ENCODE peak calls at places on chromosomes 5 and 9, in eight cellular contexts. One of them, this sample, is unnamed.
A peak's percentile ranks its signal among the peaks of the same experiment; 100 is the strongest.

GRCh38 chr9:98465799-98466198 is 210.3 kb upstream of the TBC1D2 start:
- DNase-seq in AG04450: no peak
- DNase-seq in ecto neural progenitor cell: no peak
- DNase-seq in stimulated activated CD4-positive, alpha-beta T cell treated with anti-CD3 and anti-CD28 coated beads, TNF-alpha, amount 100 ng/mL, for 1 hour: no peak
- DNase-seq in cardiac fibroblast: no peak
- DNase-seq in dorsolateral prefrontal cortex: no peak
- DNase-seq in mesenchymal stem cell: no peak
- DNase-seq in mesendoderm: no peak
- DNase-seq in this sample: no peak

GRCh38 chr5:77367733-77368132 is 124.4 kb downstream of the WDR41 start:
- DNase-seq in AG04450: no peak
- DNase-seq in ecto neural progenitor cell: no peak
- DNase-seq in stimulated activated CD4-positive, alpha-beta T cell treated with anti-CD3 and anti-CD28 coated beads, TNF-alpha, amount 100 ng/mL, for 1 hour: no peak
- DNase-seq in cardiac fibroblast: peak; percentile 55
- DNase-seq in dorsolateral prefrontal cortex: no peak
- DNase-seq in mesenchymal stem cell: peak; percentile 43
- DNase-seq in mesendoderm: peak; percentile 23
- DNase-seq in this sample: no peak

GRCh38 chr9:36980148-36980974 is 53.7 kb downstream of the PAX5 start:
- DNase-seq in AG04450: no peak
- DNase-seq in ecto neural progenitor cell: peak; percentile 80
- DNase-seq in stimulated activated CD4-positive, alpha-beta T cell treated with anti-CD3 and anti-CD28 coated beads, TNF-alpha, amount 100 ng/mL, for 1 hour: no peak
- DNase-seq in cardiac fibroblast: no peak
- DNase-seq in dorsolateral prefrontal cortex: no peak
- DNase-seq in mesenchymal stem cell: no peak
- DNase-seq in mesendoderm: peak; percentile 79
- DNase-seq in this sample: peak; percentile 48

GRCh38 chr5:149166591-149167100 is 25.4 kb downstream of the ABLIM3 start:
- DNase-seq in AG04450: no peak
- DNase-seq in ecto neural progenitor cell: no peak
- DNase-seq in stimulated activated CD4-positive, alpha-beta T cell treated with anti-CD3 and anti-CD28 coated beads, TNF-alpha, amount 100 ng/mL, for 1 hour: no peak
- DNase-seq in cardiac fibroblast: peak; percentile 38
- DNase-seq in dorsolateral prefrontal cortex: no peak
- DNase-seq in mesenchymal stem cell: no peak
- DNase-seq in mesendoderm: no peak
- DNase-seq in this sample: no peak

GRCh38 chr5:37954561-37954960 is 114.7 kb upstream of the GDNF start:
- DNase-seq in AG04450: no peak
- DNase-seq in ecto neural progenitor cell: no peak
- DNase-seq in stimulated activated CD4-positive, alpha-beta T cell treated with anti-CD3 and anti-CD28 coated beads, TNF-alpha, amount 100 ng/mL, for 1 hour: no peak
- DNase-seq in cardiac fibroblast: no peak
- DNase-seq in dorsolateral prefrontal cortex: no peak
- DNase-seq in mesenchymal stem cell: no peak
- DNase-seq in mesendoderm: no peak
- DNase-seq in this sample: no peak

GRCh38 chr5:9316041-9316440 is 229.8 kb downstream of the SEMA5A start:
- DNase-seq in AG04450: no peak
- DNase-seq in ecto neural progenitor cell: no peak
- DNase-seq in stimulated activated CD4-positive, alpha-beta T cell treated with anti-CD3 and anti-CD28 coated beads, TNF-alpha, amount 100 ng/mL, for 1 hour: no peak
- DNase-seq in cardiac fibroblast: no peak
- DNase-seq in dorsolateral prefrontal cortex: no peak
- DNase-seq in mesenchymal stem cell: no peak
- DNase-seq in mesendoderm: no peak
- DNase-seq in this sample: no peak

GRCh38 chr9:7237473-7238243 is 479.9 kb downstream of the KDM4C start:
- DNase-seq in AG04450: no peak
- DNase-seq in ecto neural progenitor cell: no peak
- DNase-seq in stimulated activated CD4-positive, alpha-beta T cell treated with anti-CD3 and anti-CD28 coated beads, TNF-alpha, amount 100 ng/mL, for 1 hour: no peak
- DNase-seq in cardiac fibroblast: peak; percentile 77
- DNase-seq in dorsolateral prefrontal cortex: no peak
- DNase-seq in mesenchymal stem cell: peak; percentile 26
- DNase-seq in mesendoderm: no peak
- DNase-seq in this sample: peak; percentile 68

GRCh38 chr9:22244141-22245011 is 202.2 kb upstream of the DMRTA1 start:
- DNase-seq in AG04450: no peak
- DNase-seq in ecto neural progenitor cell: no peak
- DNase-seq in stimulated activated CD4-positive, alpha-beta T cell treated with anti-CD3 and anti-CD28 coated beads, TNF-alpha, amount 100 ng/mL, for 1 hour: no peak
- DNase-seq in cardiac fibroblast: peak; percentile 81
- DNase-seq in dorsolateral prefrontal cortex: no peak
- DNase-seq in mesenchymal stem cell: peak; percentile 80
- DNase-seq in mesendoderm: peak; percentile 69
- DNase-seq in this sample: peak; percentile 9

GRCh38 chr5:59542841-59543825 is 350.4 kb downstream of the PDE4D start:
- DNase-seq in AG04450: no peak
- DNase-seq in ecto neural progenitor cell: no peak
- DNase-seq in stimulated activated CD4-positive, alpha-beta T cell treated with anti-CD3 and anti-CD28 coated beads, TNF-alpha, amount 100 ng/mL, for 1 hour: no peak
- DNase-seq in cardiac fibroblast: peak; percentile 48
- DNase-seq in dorsolateral prefrontal cortex: no peak
- DNase-seq in mesenchymal stem cell: peak; percentile 88
- DNase-seq in mesendoderm: no peak
- DNase-seq in this sample: no peak

GRCh38 chr5:96726802-96727201 is 64.6 kb downstream of the CAST start:
- DNase-seq in AG04450: no peak
- DNase-seq in ecto neural progenitor cell: no peak
- DNase-seq in stimulated activated CD4-positive, alpha-beta T cell treated with anti-CD3 and anti-CD28 coated beads, TNF-alpha, amount 100 ng/mL, for 1 hour: no peak
- DNase-seq in cardiac fibroblast: no peak
- DNase-seq in dorsolateral prefrontal cortex: no peak
- DNase-seq in mesenchymal stem cell: no peak
- DNase-seq in mesendoderm: peak; percentile 66
- DNase-seq in this sample: peak; percentile 72

GRCh38 chr9:123686131-123686848 is 243.6 kb downstream of the DENND1A start:
- DNase-seq in AG04450: no peak
- DNase-seq in ecto neural progenitor cell: no peak
- DNase-seq in stimulated activated CD4-positive, alpha-beta T cell treated with anti-CD3 and anti-CD28 coated beads, TNF-alpha, amount 100 ng/mL, for 1 hour: no peak
- DNase-seq in cardiac fibroblast: peak; percentile 62
- DNase-seq in dorsolateral prefrontal cortex: no peak
- DNase-seq in mesenchymal stem cell: no peak
- DNase-seq in mesendoderm: no peak
- DNase-seq in this sample: no peak

GRCh38 chr5:169029087-169029486 is 271.9 kb downstream of the SLIT3 start:
- DNase-seq in AG04450: no peak
- DNase-seq in ecto neural progenitor cell: no peak
- DNase-seq in stimulated activated CD4-positive, alpha-beta T cell treated with anti-CD3 and anti-CD28 coated beads, TNF-alpha, amount 100 ng/mL, for 1 hour: no peak
- DNase-seq in cardiac fibroblast: no peak
- DNase-seq in dorsolateral prefrontal cortex: no peak
- DNase-seq in mesenchymal stem cell: no peak
- DNase-seq in mesendoderm: no peak
- DNase-seq in this sample: no peak

GRCh38 chr9:35795701-35796100 is 4.3 kb downstream of the NPR2 start:
- DNase-seq in AG04450: no peak
- DNase-seq in ecto neural progenitor cell: no peak
- DNase-seq in stimulated activated CD4-positive, alpha-beta T cell treated with anti-CD3 and anti-CD28 coated beads, TNF-alpha, amount 100 ng/mL, for 1 hour: no peak
- DNase-seq in cardiac fibroblast: no peak
- DNase-seq in dorsolateral prefrontal cortex: no peak
- DNase-seq in mesenchymal stem cell: no peak
- DNase-seq in mesendoderm: no peak
- DNase-seq in this sample: no peak

GRCh38 chr9:123119566-123119965 is 86.1 kb downstream of the GPR21 start:
- DNase-seq in AG04450: no peak
- DNase-seq in ecto neural progenitor cell: no peak
- DNase-seq in stimulated activated CD4-positive, alpha-beta T cell treated with anti-CD3 and anti-CD28 coated beads, TNF-alpha, amount 100 ng/mL, for 1 hour: no peak
- DNase-seq in cardiac fibroblast: peak; percentile 27
- DNase-seq in dorsolateral prefrontal cortex: no peak
- DNase-seq in mesenchymal stem cell: no peak
- DNase-seq in mesendoderm: no peak
- DNase-seq in this sample: no peak

GRCh38 chr5:164013077-164013670 is 507.8 kb downstream of the MAT2B start:
- DNase-seq in AG04450: peak; percentile 57
- DNase-seq in ecto neural progenitor cell: peak; percentile 66
- DNase-seq in stimulated activated CD4-positive, alpha-beta T cell treated with anti-CD3 and anti-CD28 coated beads, TNF-alpha, amount 100 ng/mL, for 1 hour: no peak
- DNase-seq in cardiac fibroblast: peak; percentile 91
- DNase-seq in dorsolateral prefrontal cortex: no peak
- DNase-seq in mesenchymal stem cell: peak; percentile 77
- DNase-seq in mesendoderm: peak; percentile 79
- DNase-seq in this sample: peak; percentile 36

GRCh38 chr5:64680289-64680688 is 10.0 kb upstream of the SHISAL2B start:
- DNase-seq in AG04450: no peak
- DNase-seq in ecto neural progenitor cell: no peak
- DNase-seq in stimulated activated CD4-positive, alpha-beta T cell treated with anti-CD3 and anti-CD28 coated beads, TNF-alpha, amount 100 ng/mL, for 1 hour: no peak
- DNase-seq in cardiac fibroblast: no peak
- DNase-seq in dorsolateral prefrontal cortex: no peak
- DNase-seq in mesenchymal stem cell: peak; percentile 3
- DNase-seq in mesendoderm: peak; percentile 83
- DNase-seq in this sample: no peak

GRCh38 chr9:135978650-135979461 is 17.7 kb upstream of the UBAC1 start:
- DNase-seq in AG04450: no peak
- DNase-seq in ecto neural progenitor cell: no peak
- DNase-seq in stimulated activated CD4-positive, alpha-beta T cell treated with anti-CD3 and anti-CD28 coated beads, TNF-alpha, amount 100 ng/mL, for 1 hour: no peak
- DNase-seq in cardiac fibroblast: no peak
- DNase-seq in dorsolateral prefrontal cortex: no peak
- DNase-seq in mesenchymal stem cell: no peak
- DNase-seq in mesendoderm: no peak
- DNase-seq in this sample: no peak

GRCh38 chr9:91134608-91135007 is 227.1 kb downstream of the AUH start:
- DNase-seq in AG04450: no peak
- DNase-seq in ecto neural progenitor cell: no peak
- DNase-seq in stimulated activated CD4-positive, alpha-beta T cell treated with anti-CD3 and anti-CD28 coated beads, TNF-alpha, amount 100 ng/mL, for 1 hour: no peak
- DNase-seq in cardiac fibroblast: no peak
- DNase-seq in dorsolateral prefrontal cortex: no peak
- DNase-seq in mesenchymal stem cell: no peak
- DNase-seq in mesendoderm: no peak
- DNase-seq in this sample: no peak

GRCh38 chr9:90903731-90904422 is 102.3 kb downstream of the SYK start:
- DNase-seq in AG04450: no peak
- DNase-seq in ecto neural progenitor cell: no peak
- DNase-seq in stimulated activated CD4-positive, alpha-beta T cell treated with anti-CD3 and anti-CD28 coated beads, TNF-alpha, amount 100 ng/mL, for 1 hour: no peak
- DNase-seq in cardiac fibroblast: no peak
- DNase-seq in dorsolateral prefrontal cortex: no peak
- DNase-seq in mesenchymal stem cell: no peak
- DNase-seq in mesendoderm: no peak
- DNase-seq in this sample: no peak

GRCh38 chr5:147393866-147394265 is 116.0 kb downstream of the DPYSL3 start:
- DNase-seq in AG04450: no peak
- DNase-seq in ecto neural progenitor cell: no peak
- DNase-seq in stimulated activated CD4-positive, alpha-beta T cell treated with anti-CD3 and anti-CD28 coated beads, TNF-alpha, amount 100 ng/mL, for 1 hour: no peak
- DNase-seq in cardiac fibroblast: no peak
- DNase-seq in dorsolateral prefrontal cortex: no peak
- DNase-seq in mesenchymal stem cell: no peak
- DNase-seq in mesendoderm: peak; percentile 46
- DNase-seq in this sample: no peak

GRCh38 chr5:101829255-101829654 is 466.8 kb downstream of the SLCO4C1 start:
- DNase-seq in AG04450: no peak
- DNase-seq in ecto neural progenitor cell: no peak
- DNase-seq in stimulated activated CD4-positive, alpha-beta T cell treated with anti-CD3 and anti-CD28 coated beads, TNF-alpha, amount 100 ng/mL, for 1 hour: no peak
- DNase-seq in cardiac fibroblast: no peak
- DNase-seq in dorsolateral prefrontal cortex: no peak
- DNase-seq in mesenchymal stem cell: no peak
- DNase-seq in mesendoderm: no peak
- DNase-seq in this sample: no peak

GRCh38 chr5:112174959-112175594 is 244.0 kb downstream of the EPB41L4A start:
- DNase-seq in AG04450: no peak
- DNase-seq in ecto neural progenitor cell: no peak
- DNase-seq in stimulated activated CD4-positive, alpha-beta T cell treated with anti-CD3 and anti-CD28 coated beads, TNF-alpha, amount 100 ng/mL, for 1 hour: no peak
- DNase-seq in cardiac fibroblast: peak; percentile 70
- DNase-seq in dorsolateral prefrontal cortex: no peak
- DNase-seq in mesenchymal stem cell: peak; percentile 43
- DNase-seq in mesendoderm: peak; percentile 72
- DNase-seq in this sample: no peak

GRCh38 chr5:137415231-137415681 is 83.9 kb downstream of the SPOCK1 start:
- DNase-seq in AG04450: no peak
- DNase-seq in ecto neural progenitor cell: no peak
- DNase-seq in stimulated activated CD4-positive, alpha-beta T cell treated with anti-CD3 and anti-CD28 coated beads, TNF-alpha, amount 100 ng/mL, for 1 hour: no peak
- DNase-seq in cardiac fibroblast: peak; percentile 88
- DNase-seq in dorsolateral prefrontal cortex: no peak
- DNase-seq in mesenchymal stem cell: no peak
- DNase-seq in mesendoderm: no peak
- DNase-seq in this sample: no peak

GRCh38 chr9:129823163-129823933 is 588 bp downstream of the TOR1A start:
- DNase-seq in AG04450: no peak
- DNase-seq in ecto neural progenitor cell: peak; percentile 54
- DNase-seq in stimulated activated CD4-positive, alpha-beta T cell treated with anti-CD3 and anti-CD28 coated beads, TNF-alpha, amount 100 ng/mL, for 1 hour: no peak
- DNase-seq in cardiac fibroblast: peak; percentile 43
- DNase-seq in dorsolateral prefrontal cortex: no peak
- DNase-seq in mesenchymal stem cell: peak; percentile 46
- DNase-seq in mesendoderm: peak; percentile 77
- DNase-seq in this sample: no peak

GRCh38 chr5:143887302-143887638 is 75.3 kb downstream of the HMHB1 start:
- DNase-seq in AG04450: no peak
- DNase-seq in ecto neural progenitor cell: no peak
- DNase-seq in stimulated activated CD4-positive, alpha-beta T cell treated with anti-CD3 and anti-CD28 coated beads, TNF-alpha, amount 100 ng/mL, for 1 hour: no peak
- DNase-seq in cardiac fibroblast: peak; percentile 56
- DNase-seq in dorsolateral prefrontal cortex: no peak
- DNase-seq in mesenchymal stem cell: peak; percentile 53
- DNase-seq in mesendoderm: no peak
- DNase-seq in this sample: no peak

GRCh38 chr9:80259079-80259478 is 687.3 kb downstream of the TLE4 start:
- DNase-seq in AG04450: no peak
- DNase-seq in ecto neural progenitor cell: no peak
- DNase-seq in stimulated activated CD4-positive, alpha-beta T cell treated with anti-CD3 and anti-CD28 coated beads, TNF-alpha, amount 100 ng/mL, for 1 hour: no peak
- DNase-seq in cardiac fibroblast: no peak
- DNase-seq in dorsolateral prefrontal cortex: no peak
- DNase-seq in mesenchymal stem cell: no peak
- DNase-seq in mesendoderm: no peak
- DNase-seq in this sample: no peak

GRCh38 chr5:36944607-36945225 is 68.1 kb downstream of the NIPBL start:
- DNase-seq in AG04450: peak; percentile 24
- DNase-seq in ecto neural progenitor cell: no peak
- DNase-seq in stimulated activated CD4-positive, alpha-beta T cell treated with anti-CD3 and anti-CD28 coated beads, TNF-alpha, amount 100 ng/mL, for 1 hour: no peak
- DNase-seq in cardiac fibroblast: peak; percentile 88
- DNase-seq in dorsolateral prefrontal cortex: no peak
- DNase-seq in mesenchymal stem cell: peak; percentile 75
- DNase-seq in mesendoderm: peak; percentile 65
- DNase-seq in this sample: no peak

GRCh38 chr9:79663878-79664277 is 92.1 kb downstream of the TLE4 start:
- DNase-seq in AG04450: no peak
- DNase-seq in ecto neural progenitor cell: peak; percentile 63
- DNase-seq in stimulated activated CD4-positive, alpha-beta T cell treated with anti-CD3 and anti-CD28 coated beads, TNF-alpha, amount 100 ng/mL, for 1 hour: no peak
- DNase-seq in cardiac fibroblast: no peak
- DNase-seq in dorsolateral prefrontal cortex: no peak
- DNase-seq in mesenchymal stem cell: peak; percentile 45
- DNase-seq in mesendoderm: no peak
- DNase-seq in this sample: no peak

GRCh38 chr5:96066386-96066719 is 104.7 kb upstream of the ELL2 start:
- DNase-seq in AG04450: no peak
- DNase-seq in ecto neural progenitor cell: no peak
- DNase-seq in stimulated activated CD4-positive, alpha-beta T cell treated with anti-CD3 and anti-CD28 coated beads, TNF-alpha, amount 100 ng/mL, for 1 hour: no peak
- DNase-seq in cardiac fibroblast: no peak
- DNase-seq in dorsolateral prefrontal cortex: no peak
- DNase-seq in mesenchymal stem cell: no peak
- DNase-seq in mesendoderm: no peak
- DNase-seq in this sample: no peak

GRCh38 chr5:108003178-108003577 is 332.4 kb upstream of the EFNA5 start:
- DNase-seq in AG04450: peak; percentile 18
- DNase-seq in ecto neural progenitor cell: no peak
- DNase-seq in stimulated activated CD4-positive, alpha-beta T cell treated with anti-CD3 and anti-CD28 coated beads, TNF-alpha, amount 100 ng/mL, for 1 hour: no peak
- DNase-seq in cardiac fibroblast: peak; percentile 60
- DNase-seq in dorsolateral prefrontal cortex: no peak
- DNase-seq in mesenchymal stem cell: peak; percentile 78
- DNase-seq in mesendoderm: no peak
- DNase-seq in this sample: no peak

This sample was measured in NCI-H1930.